ENCODE peak calls at places on chromosomes 11 and 22, in five cellular contexts. M is astrocyte, C is mesendoderm, T is endodermal cell, A is MM.1S. F is an unnamed sample. For H3K4me1, the result is how much of the 10 kb centered on the place peaks cover.

GRCh38 chr11:65522640-65523322 is 2.1 kb upstream of the SCYL1 start:
- DNase-seq in M (no peak), C (peak), T (no peak), A (no peak), F (peak)

GRCh38 chr11:73130181-73130580 is 11.9 kb downstream of the FCHSD2 start:
- DNase-seq in M (no peak), C (no peak), T (no peak), A (no peak), F (no peak)

GRCh38 chr11:73275381-73275750 is 3.2 kb downstream of the P2RY6 start:
- DNase-seq in M (no peak), C (peak), T (peak), A (no peak), F (no peak)

GRCh38 chr11:23856654-23857053 is 640.2 kb upstream of the LUZP2 start:
- DNase-seq in M (no peak), C (no peak), T (no peak), A (no peak), F (no peak)

GRCh38 chr11:103338621-103339484 is 229.6 kb downstream of the DYNC2H1 start:
- DNase-seq in M (peak), C (peak), T (peak), A (no peak), F (peak)

GRCh38 chr11:91773090-91773489 is 451.5 kb upstream of the FAT3 start:
- DNase-seq in M (no peak), C (peak), T (peak), A (no peak), F (no peak)

GRCh38 chr11:73466643-73467042 is 90.4 kb downstream of the RELT start:
- DNase-seq in M (no peak), C (no peak), T (no peak), A (no peak), F (no peak)

GRCh38 chr11:107844041-107844440 is 14.5 kb downstream of the SLC35F2 start:
- DNase-seq in M (peak), C (peak), T (no peak), A (no peak), F (no peak)

GRCh38 chr11:96635655-96636054 is 245.8 kb downstream of the JRKL start:
- DNase-seq in M (no peak), C (no peak), T (no peak), A (no peak), F (peak)

GRCh38 chr11:115645631-115646271 is 141.5 kb upstream of the CADM1 start:
- DNase-seq in M (no peak), C (peak), T (peak), A (no peak), F (no peak)

GRCh38 chr11:118618115-118618990 is 10.9 kb downstream of the PHLDB1 start:
- DNase-seq in M (peak), C (no peak), T (peak), A (no peak), F (peak)

GRCh38 chr11:2529173-2529572 is 84.4 kb downstream of the KCNQ1 start:
- DNase-seq in M (no peak), C (no peak), T (no peak), A (no peak), F (no peak)

GRCh38 chr11:100687630-100688395 is 725 bp downstream of the ARHGAP42 start:
- DNase-seq in M (peak), C (peak), T (peak), A (peak), F (peak)

GRCh38 chr11:128830836-128831780 is 36.0 kb downstream of the KCNJ1 start:
- DNase-seq in M (peak), C (peak), T (peak), A (peak), F (peak)

GRCh38 chr11:66264893-66265292 is 3.5 kb upstream of the RAB1B start:
- DNase-seq in M (no peak), C (peak), T (peak), A (peak), F (no peak)

GRCh38 chr11:16863382-16863781 is 124.9 kb downstream of the C11orf58 start:
- DNase-seq in M (no peak), C (no peak), T (no peak), A (no peak), F (no peak)

GRCh38 chr11:86192858-86193257 is 51.7 kb upstream of the EED start:
- DNase-seq in M (no peak), C (no peak), T (no peak), A (no peak), F (no peak)
- H3K27ac ChIP-seq in M (peak), C (no peak), T (no peak), A (peak), F (peak)

GRCh38 chr22:37483050-37483449 is 3.1 kb downstream of the MFNG start:
- DNase-seq in M (no peak), C (no peak), T (no peak), A (no peak), F (no peak)

GRCh38 chr22:37483594-37484114 is 2.5 kb downstream of the MFNG start:
- DNase-seq in M (no peak), C (no peak), T (no peak), A (no peak), F (no peak)

GRCh38 chr22:37481347-37481907 is 4.8 kb downstream of the MFNG start:
- DNase-seq in M (no peak), C (no peak), T (no peak), A (no peak), F (no peak)

GRCh38 chr22:37480387-37481346 is 5.5 kb downstream of the MFNG start:
- DNase-seq in M (no peak), C (no peak), T (no peak), A (no peak), F (no peak)

DNA sequence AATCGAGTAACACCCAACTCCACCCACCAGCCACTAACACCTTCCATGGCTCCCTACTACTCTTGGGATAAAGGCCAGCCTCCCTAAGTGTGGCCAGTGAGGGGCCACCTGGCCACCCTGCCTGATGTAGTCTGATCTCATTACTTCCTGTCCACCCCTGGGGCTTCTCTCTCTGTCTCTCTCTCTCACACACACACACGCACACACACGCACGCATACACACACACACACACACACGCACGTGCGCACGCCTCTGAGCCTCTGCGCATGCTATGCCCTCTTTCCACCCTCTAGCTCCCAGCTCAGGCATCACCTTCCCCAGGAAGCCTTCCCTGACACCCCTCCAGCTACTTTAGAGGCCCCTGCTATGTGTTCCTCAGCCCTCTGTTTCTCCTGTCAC is 3.9 kb downstream of the MFNG start:
- DNase-seq in M (no peak), C (no peak), T (no peak), A (no peak), F (no peak)
- H3K4me1 ChIP-seq in M (under half), C (under half), T (under half), A (under half), F (under half)

GRCh38 chr11:70225629-70226582 is 22.8 kb downstream of the FADD start:
- DNase-seq in M (no peak), C (peak), T (no peak), A (no peak), F (no peak)
- H3K9ac ChIP-seq in M (no peak), C (peak), T (no peak), A (no peak), F (no peak)

DNA sequence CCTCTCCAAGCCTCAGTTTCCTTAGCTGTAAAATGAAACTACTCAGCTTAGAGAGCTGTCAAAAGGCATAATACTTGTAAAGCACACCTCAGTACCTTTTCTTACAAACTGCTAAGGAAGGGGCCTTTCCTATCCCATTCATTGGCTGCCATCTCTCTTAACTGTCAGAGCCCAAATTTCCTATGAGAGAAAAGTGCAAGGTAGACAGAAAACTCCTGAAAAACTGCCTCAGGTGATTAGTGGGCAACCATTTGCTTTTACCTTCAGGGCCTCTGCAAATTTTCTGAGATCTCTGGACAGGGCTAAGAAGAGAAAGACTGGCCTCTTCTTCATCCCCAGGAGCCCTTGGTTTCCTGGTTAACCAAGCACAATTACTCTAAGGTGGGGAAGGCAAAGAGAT is 13.8 kb downstream of the LARGE1 start:
- DNase-seq in M (no peak), C (no peak), T (no peak), A (no peak), F (no peak)
- H3K27ac ChIP-seq in M (no peak), C (no peak), T (no peak), A (no peak), F (no peak)

GRCh38 chr22:37805878-37806277 is 1.9 kb upstream of the GCAT start:
- DNase-seq in M (no peak), C (no peak), T (no peak), A (no peak), F (no peak)
- H3K4me1 ChIP-seq in M (under half), C (under half), T (under half), A (under half), F (under half)

GRCh38 chr22:47918936-47919505 is 1156.6 kb downstream of the TBC1D22A start:
- DNase-seq in M (no peak), C (no peak), T (no peak), A (peak), F (no peak)
- H3K9ac ChIP-seq in M (no peak), C (no peak), T (no peak), A (peak), F (no peak)

GRCh38 chr22:46096706-46097230 is 53.6 kb upstream of the PPARA start:
- DNase-seq in M (no peak), C (no peak), T (no peak), A (no peak), F (no peak)

GRCh38 chr22:46099740-46100139 is 50.6 kb upstream of the PPARA start:
- DNase-seq in M (no peak), C (no peak), T (no peak), A (no peak), F (no peak)

GRCh38 chr22:46098525-46099475 is 51.5 kb upstream of the PPARA start:
- DNase-seq in M (no peak), C (no peak), T (no peak), A (no peak), F (no peak)

GRCh38 chr22:46096051-46096450 is 54.3 kb upstream of the PPARA start:
- DNase-seq in M (no peak), C (no peak), T (no peak), A (no peak), F (no peak)

DNA sequence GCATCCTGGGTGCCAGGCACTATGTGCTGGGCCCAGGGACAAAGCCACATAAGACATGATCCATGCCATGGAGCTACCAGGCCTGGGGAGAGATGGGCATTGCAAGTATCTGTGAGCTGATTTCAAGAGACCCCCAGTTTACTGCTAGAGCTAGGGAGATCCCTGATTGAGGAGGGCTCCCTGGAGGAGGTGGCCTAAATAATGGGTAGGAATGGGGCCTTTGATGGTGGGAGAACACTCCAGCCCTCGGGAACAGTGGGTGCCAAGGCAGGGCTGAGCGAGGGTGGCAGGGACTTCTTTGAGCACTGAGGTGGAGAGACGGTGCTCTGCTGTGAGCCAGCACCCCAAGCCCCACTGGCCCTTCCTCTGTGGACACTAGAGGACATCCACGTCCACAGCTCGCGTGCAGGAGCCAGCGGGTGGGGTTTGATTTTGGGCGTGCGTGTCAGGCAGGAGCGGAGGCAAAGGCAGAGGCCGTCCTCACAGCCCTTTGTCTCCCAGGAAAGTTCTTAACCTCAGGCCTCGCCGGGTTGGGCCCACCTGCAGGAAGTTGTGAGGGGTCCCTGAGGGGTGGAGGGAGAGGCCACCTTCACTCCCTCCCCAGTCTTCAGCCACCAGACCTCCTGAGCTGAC is 52.9 kb upstream of the PPARA start:
- DNase-seq in M (no peak), C (no peak), T (no peak), A (no peak), F (no peak)
- H3K27ac ChIP-seq in M (peak), C (no peak), T (no peak), A (no peak), F (no peak)

DNA sequence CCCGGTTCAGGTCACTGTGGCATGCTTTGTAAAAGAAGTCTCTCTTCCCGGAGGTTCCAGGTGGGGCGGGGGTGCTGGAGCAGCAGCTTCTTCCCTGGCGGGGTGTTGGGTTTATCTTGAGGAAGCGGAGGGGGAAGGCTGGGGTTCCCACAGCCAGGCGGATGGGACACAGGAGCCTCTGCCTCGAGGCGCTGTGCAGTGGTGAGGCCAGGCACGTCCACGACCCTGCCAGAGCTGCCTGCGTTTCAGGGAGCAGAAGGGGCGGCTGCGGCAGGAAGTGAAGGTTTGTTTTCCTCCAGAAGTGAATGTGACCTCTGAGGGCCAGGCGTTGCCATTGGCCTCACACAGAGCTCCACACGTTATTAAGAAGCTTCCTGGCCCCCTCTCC is 20.1 kb upstream of the ADORA2A start:
- DNase-seq in M (no peak), C (no peak), T (no peak), A (no peak), F (peak)
- H3K4me1 ChIP-seq in M (under half), C (under half), T (under half), A (under half), F (under half)

F was measured in kidney.